ENCODE peak calls at places on chromosomes 11 and 22, in eight cellular contexts. E, K, G, S, N, J, R and M are unnamed samples.

GRCh38 chr11:2673250-2673610 is 26.6 kb downstream of the KCNQ1OT1 start:
- DNase-seq in E (no peak), K (no peak), G (no peak), S (no peak), N (no peak), J (no peak), R (no peak), M (no peak)

GRCh38 chr11:130719516-130719915 is 196.8 kb downstream of the SNX19 start:
- DNase-seq in E (peak), K (no peak), G (no peak), S (no peak), N (peak), J (no peak), R (no peak), M (no peak)

GRCh38 chr11:117851852-117852251 is 24.6 kb downstream of the FXYD6 start:
- DNase-seq in E (no peak), K (no peak), G (no peak), S (no peak), N (no peak), J (peak), R (no peak), M (no peak)

GRCh38 chr11:77407613-77408012 is 66.3 kb downstream of the PAK1 start:
- DNase-seq in E (peak), K (peak), G (peak), S (peak), N (peak), J (no peak), R (peak), M (peak)

GRCh38 chr11:86588566-86589090 is 83.8 kb downstream of the ME3 start:
- DNase-seq in E (no peak), K (peak), G (no peak), S (peak), N (no peak), J (no peak), R (no peak), M (no peak)

GRCh38 chr22:27242917-27243589 is 558.5 kb downstream of the MN1 start:
- DNase-seq in E (no peak), K (no peak), G (no peak), S (no peak), N (peak), J (no peak), R (no peak), M (no peak)

GRCh38 chr11:120612363-120613263 is 101.1 kb downstream of the GRIK4 start:
- DNase-seq in E (peak), K (no peak), G (peak), S (no peak), N (peak), J (peak), R (no peak), M (no peak)

GRCh38 chr11:118918686-118919280 is 6.9 kb downstream of the BCL9L start:
- DNase-seq in E (peak), K (no peak), G (no peak), S (no peak), N (no peak), J (no peak), R (no peak), M (no peak)

GRCh38 chr11:10032991-10033390 is 261.0 kb downstream of the SBF2 start:
- DNase-seq in E (peak), K (no peak), G (no peak), S (no peak), N (no peak), J (no peak), R (no peak), M (no peak)

GRCh38 chr11:44610556-44610955 is 45.1 kb downstream of the CD82 start:
- DNase-seq in E (no peak), K (no peak), G (no peak), S (no peak), N (no peak), J (no peak), R (no peak), M (no peak)
- H3K27ac ChIP-seq in E (no peak), K (no peak), G (no peak), S (no peak), N (no peak), J (peak), R (no peak), M (no peak)

DNA sequence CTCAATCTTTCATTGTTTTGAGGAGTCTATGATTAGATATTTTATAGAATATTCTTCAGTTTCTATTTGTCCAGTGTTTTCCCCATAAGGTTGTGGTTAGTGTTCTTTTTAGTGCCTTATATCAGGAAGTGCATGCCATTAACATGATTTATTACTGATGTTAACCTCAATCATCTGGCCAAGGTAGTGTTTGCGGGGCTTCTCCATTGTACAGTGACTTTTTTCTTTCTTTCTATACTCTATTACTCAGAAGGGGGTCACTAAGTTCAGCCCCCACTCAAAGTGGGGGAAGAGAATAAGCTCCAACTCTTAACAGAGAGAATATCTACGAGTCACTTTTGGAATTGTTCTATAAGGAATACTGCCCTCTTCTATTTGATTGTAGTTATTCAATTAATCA is 415.8 kb downstream of the DYNC2H1 start:
- DNase-seq in E (peak), K (peak), G (no peak), S (no peak), N (peak), J (no peak), R (no peak), M (no peak)
- H3K27ac ChIP-seq in E (no peak), K (peak), G (no peak), S (no peak), N (peak), J (no peak), R (no peak), M (no peak)

DNA sequence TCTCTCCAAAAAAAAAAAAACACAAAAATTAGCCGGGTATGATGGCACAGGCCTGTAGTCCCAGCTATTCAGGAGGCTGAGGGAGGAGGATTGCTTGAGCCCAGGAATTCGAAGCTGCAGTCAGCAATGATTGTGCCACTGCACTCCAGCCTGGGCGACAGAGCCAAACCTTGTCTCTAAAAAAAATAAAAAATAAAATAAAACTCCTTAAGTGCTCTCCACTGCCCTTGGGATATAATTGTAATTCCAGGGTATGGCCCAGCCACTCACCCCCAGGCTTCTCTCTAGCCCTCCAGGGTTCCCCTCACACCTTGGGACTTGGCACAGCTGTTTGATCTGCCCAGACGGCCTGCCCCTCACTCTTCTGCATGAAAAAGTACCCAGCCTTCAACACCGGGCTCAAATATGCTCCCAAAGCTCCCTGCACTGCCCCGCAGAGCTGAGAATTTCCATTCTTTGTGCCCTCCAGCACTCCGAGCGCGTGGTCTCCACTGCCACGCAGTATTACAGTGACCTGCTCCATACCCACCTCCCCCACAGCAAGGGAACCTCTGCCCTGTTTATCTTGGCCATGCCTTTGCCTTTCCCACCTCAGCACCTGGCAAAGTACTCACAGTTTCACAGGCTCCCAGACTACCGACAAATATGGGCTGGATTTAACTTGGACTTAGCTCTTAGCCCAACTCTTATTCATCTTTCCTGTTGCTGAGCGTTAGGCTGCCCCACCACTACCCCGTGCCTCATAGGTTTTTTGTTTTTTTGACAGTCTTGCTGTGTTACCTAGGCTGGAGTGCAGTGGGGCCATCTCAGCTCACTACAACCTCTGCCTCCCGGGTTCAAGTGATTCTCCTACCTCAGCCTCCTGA is 7.6 kb upstream of the FTH1 start:
- DNase-seq in E (no peak), K (peak), G (peak), S (no peak), N (no peak), J (no peak), R (no peak), M (no peak)
- H3K27ac ChIP-seq in E (no peak), K (peak), G (peak), S (peak), N (no peak), J (peak), R (no peak), M (peak)

GRCh38 chr22:40732996-40733292 is 53.7 kb downstream of the MCHR1 start:
- DNase-seq in E (no peak), K (no peak), G (no peak), S (no peak), N (no peak), J (no peak), R (no peak), M (no peak)
- H3K27ac ChIP-seq in E (no peak), K (peak), G (no peak), S (no peak), N (no peak), J (no peak), R (no peak), M (peak)

GRCh38 chr22:44394246-44395115 is 81.7 kb upstream of the SHISAL1 start:
- DNase-seq in E (no peak), K (peak), G (no peak), S (no peak), N (no peak), J (peak), R (peak), M (no peak)

GRCh38 chr22:44396727-44397722 is 84.3 kb upstream of the SHISAL1 start:
- DNase-seq in E (no peak), K (no peak), G (no peak), S (no peak), N (no peak), J (no peak), R (peak), M (no peak)

GRCh38 chr22:44398791-44399190 is 86.0 kb upstream of the SHISAL1 start:
- DNase-seq in E (no peak), K (no peak), G (no peak), S (no peak), N (no peak), J (peak), R (peak), M (no peak)

GRCh38 chr22:44395116-44396005 is 82.6 kb upstream of the SHISAL1 start:
- DNase-seq in E (no peak), K (peak), G (no peak), S (no peak), N (no peak), J (peak), R (peak), M (no peak)

DNA sequence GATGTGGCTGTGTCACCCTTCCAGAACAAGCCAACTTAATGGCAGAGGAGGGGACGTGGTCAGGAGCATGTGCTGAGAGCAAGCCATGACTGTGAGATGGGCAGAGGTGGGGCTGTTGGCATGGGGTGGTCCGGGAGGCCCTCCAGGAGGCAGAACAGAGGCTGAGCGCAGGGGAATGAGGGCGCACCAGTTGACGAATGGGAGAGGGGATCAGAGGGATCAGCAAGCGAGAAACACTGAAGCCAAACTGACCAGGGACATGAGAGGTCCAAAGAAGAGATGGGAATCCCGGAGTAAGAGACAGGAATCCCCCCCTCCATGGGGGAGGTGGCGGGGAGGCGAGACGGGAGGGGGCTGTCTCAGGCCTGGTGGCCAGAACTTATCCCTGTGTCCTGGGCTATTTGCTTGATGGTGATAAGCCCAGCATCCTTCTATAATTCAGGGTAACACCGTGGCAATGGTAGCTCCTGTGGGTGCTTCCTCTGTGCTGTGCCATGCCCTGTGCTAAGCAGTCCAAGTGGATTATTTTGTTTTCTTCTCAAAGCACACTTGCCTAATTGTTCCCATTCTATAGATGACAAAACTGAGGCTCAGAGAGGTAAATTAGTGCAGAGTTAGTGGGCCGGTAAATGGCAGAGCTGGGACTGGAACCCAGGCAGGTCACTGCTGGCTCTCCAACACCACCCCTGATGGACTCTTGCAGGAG is 83.4 kb upstream of the SHISAL1 start:
- DNase-seq in E (no peak), K (peak), G (no peak), S (no peak), N (no peak), J (peak), R (peak), M (no peak)
- H3K27ac ChIP-seq in E (no peak), K (no peak), G (no peak), S (no peak), N (no peak), J (no peak), R (no peak), M (no peak)

DNA sequence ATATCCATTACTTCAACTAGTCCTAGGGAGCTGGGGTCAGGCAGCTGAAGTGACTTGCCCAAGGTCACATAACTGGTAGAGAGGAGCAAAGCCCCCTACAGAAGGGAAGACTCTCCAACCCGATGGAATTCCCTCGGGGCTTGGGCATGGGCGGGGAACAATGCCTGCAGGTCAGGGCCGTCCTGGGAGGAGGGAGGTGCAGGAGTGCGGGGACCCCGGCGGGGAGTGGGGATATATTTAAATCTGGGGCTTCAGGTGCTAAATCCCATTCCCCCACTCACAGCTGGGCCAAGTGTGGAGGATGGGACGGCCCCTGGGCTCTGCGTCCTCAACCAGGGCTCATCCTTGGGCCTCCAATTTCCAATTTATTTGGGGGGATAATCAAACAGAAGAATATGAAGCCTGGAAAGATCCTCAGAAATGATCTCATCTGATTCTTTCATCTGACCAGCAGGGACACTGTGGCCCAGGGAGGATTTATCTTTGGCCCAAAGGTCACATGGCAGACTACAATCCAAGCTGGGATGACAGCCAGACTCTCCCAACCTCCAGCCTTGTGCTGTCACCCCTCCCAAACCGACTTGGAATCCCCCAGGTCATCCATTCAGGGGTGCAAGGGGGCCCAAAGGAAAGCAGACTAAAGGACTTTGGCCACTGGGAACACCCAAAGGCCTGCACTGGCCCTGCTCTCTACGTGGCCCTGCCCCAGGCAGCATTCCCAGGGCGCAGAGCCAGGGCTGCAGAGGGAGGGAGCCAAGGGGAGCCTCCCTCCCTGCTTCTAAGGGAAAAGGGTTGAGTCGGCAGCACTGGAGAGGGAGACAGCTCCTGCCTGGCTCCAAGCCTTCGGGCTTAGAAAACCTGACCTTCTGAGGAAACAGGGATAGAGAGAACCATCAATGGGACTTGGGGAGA is 8.7 kb upstream of the C1QTNF6 start:
- DNase-seq in E (peak), K (peak), G (peak), S (peak), N (no peak), J (peak), R (peak), M (no peak)
- H3K27ac ChIP-seq in E (no peak), K (peak), G (peak), S (peak), N (no peak), J (peak), R (peak), M (peak)

DNA sequence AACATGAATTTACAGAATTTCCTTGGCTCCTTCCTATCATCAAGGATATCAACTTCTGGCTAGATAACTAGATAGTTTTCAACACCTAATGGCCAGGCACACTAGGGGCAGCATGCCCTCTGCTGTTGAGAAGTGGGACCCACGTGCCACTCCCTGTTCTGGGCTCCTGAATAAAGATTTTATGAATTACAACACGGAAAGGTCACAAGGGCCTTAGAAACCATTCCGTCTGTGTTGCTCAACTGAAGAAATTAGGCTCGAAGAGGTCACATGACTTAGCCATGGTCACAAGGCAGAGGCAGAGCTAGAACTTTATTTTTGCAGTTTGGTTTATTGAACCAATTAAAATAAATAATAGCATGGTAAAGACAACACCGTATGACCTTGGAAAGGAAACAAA is 36.0 kb downstream of the PRCP start:
- DNase-seq in E (peak), K (peak), G (peak), S (peak), N (peak), J (peak), R (peak), M (no peak)
- H3K27ac ChIP-seq in E (no peak), K (no peak), G (no peak), S (no peak), N (no peak), J (no peak), R (no peak), M (peak)

DNA sequence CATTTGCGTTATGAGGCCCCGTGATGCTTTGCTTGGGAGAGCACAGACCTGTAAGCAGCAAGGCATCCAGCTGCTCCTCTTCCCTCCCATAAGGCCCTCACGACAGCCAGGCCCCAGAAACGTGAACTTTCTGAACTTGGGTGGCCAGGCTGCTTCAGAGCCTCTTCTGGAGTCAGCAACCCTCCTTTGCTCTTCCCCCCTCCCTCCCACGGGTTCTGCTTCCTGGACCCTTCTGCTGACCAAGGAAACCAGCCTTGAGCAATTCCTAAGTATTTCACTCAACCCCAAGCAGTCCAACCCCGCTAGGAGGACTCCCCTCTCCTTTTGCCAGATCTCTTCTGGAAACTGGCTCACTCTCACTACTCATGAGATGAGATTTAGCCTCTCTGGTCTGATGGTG is 86.1 kb downstream of the UBASH3B start:
- DNase-seq in E (peak), K (no peak), G (no peak), S (peak), N (peak), J (peak), R (peak), M (no peak)
- H3K27ac ChIP-seq in E (peak), K (no peak), G (no peak), S (peak), N (peak), J (peak), R (peak), M (no peak)

GRCh38 chr22:37804502-37804885 is 3.2 kb upstream of the GCAT start:
- DNase-seq in E (no peak), K (no peak), G (no peak), S (no peak), N (no peak), J (no peak), R (no peak), M (no peak)
- H3K27ac ChIP-seq in E (peak), K (peak), G (peak), S (peak), N (peak), J (peak), R (peak), M (peak)

GRCh38 chr11:78574386-78575381 is at the start of gene NARS2:
- DNase-seq in E (peak), K (peak), G (peak), S (peak), N (peak), J (peak), R (peak), M (peak)
- H3K27ac ChIP-seq in E (peak), K (peak), G (peak), S (peak), N (peak), J (peak), R (peak), M (peak)